ENCODE peak calls at places on chromosomes 1 and 21, in four cellular contexts. G is GM23248, P is stomach, W is fibroblast of lung. H is an unnamed sample.

GRCh38 chr21:16536661-16537359 is 807.0 kb downstream of the USP25 start:
- DNase-seq in G (no peak), P (no peak), W (peak), H (no peak)

GRCh38 chr1:27141266-27142003 is 13.5 kb downstream of the SLC9A1 start:
- DNase-seq in G (no peak), P (peak), W (no peak), H (no peak)

GRCh38 chr1:203361843-203362524 is 11.1 kb upstream of the FMOD start:
- DNase-seq in G (peak), P (no peak), W (peak), H (no peak)

GRCh38 chr1:236287757-236288619 is 6.2 kb upstream of the ERO1B start:
- DNase-seq in G (no peak), P (no peak), W (no peak), H (no peak)

GRCh38 chr1:12204140-12204539 is 25.7 kb upstream of the VPS13D start:
- DNase-seq in G (no peak), P (no peak), W (no peak), H (no peak)

GRCh38 chr1:12436817-12437599 is 181.0 kb downstream of the DHRS3 start:
- DNase-seq in G (peak), P (no peak), W (peak), H (no peak)

GRCh38 chr1:226034482-226034881 is 28.0 kb upstream of the H3-3A start:
- DNase-seq in G (peak), P (peak), W (peak), H (peak)

GRCh38 chr1:22957066-22957465 is 15.6 kb downstream of the LACTBL1 start:
- DNase-seq in G (no peak), P (no peak), W (no peak), H (no peak)

GRCh38 chr1:173714441-173714758 is 381 bp upstream of the KLHL20 start:
- DNase-seq in G (no peak), P (no peak), W (no peak), H (no peak)

GRCh38 chr1:28602536-28603439 is 10.7 kb downstream of the RAB42 start:
- DNase-seq in G (peak), P (peak), W (peak), H (peak)

GRCh38 chr1:216723274-216723780 is at the start of gene ESRRG:
- DNase-seq in G (no peak), P (peak), W (no peak), H (no peak)

GRCh38 chr1:227094249-227094966 is 154.3 kb downstream of the COQ8A start:
- DNase-seq in G (peak), P (peak), W (no peak), H (no peak)

GRCh38 chr1:67552336-67552759 is 122.1 kb upstream of the SERBP1 start:
- DNase-seq in G (no peak), P (peak), W (no peak), H (no peak)

GRCh38 chr1:9590945-9591668 is 2.4 kb downstream of the TMEM201 start:
- DNase-seq in G (no peak), P (no peak), W (no peak), H (no peak)

DNA sequence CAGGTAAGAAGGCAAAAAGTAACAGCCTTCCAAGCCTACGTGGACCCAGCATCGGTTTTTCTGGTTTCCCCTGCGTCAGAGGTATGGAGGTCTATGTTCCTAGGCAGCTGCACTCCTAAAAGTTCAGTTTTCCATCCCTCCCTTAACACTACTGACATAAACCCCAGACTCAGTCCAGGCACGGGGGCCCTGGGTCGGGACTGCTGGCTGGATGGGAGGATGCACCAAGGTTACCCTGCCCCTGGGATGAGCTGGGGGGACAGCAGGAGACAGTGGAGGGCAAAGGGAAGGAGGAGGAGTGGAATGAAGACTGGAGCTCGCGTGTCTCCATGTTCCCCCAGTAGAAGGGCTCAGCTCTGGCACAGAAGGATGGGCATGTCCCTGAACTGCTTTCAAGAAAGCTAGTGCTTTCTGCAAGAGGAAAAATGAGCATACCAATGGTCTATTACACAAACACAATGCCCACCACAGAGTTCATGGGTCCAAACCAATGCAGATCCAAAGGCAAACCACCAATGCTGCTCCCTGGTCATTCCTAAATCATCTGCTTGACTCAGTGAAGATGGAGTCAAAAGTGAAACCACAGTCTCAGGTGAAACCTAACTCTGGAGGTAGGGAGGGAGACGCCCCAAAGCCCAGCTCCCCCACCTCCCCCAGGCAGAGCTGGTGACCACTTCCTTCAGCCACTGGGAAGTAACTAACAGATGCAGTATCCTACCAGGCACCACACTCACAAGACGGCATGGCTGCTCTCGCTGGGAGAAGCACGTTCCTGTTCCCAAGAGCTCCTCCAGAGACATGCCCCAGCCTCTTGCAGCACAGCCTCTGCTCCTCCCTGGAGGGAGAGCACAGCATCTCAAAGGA is 54.9 kb downstream of the CD46 start:
- DNase-seq in G (no peak), P (no peak), W (peak), H (no peak)
- H3K27ac ChIP-seq in G (peak), P (peak), W (peak), H (peak)

DNA sequence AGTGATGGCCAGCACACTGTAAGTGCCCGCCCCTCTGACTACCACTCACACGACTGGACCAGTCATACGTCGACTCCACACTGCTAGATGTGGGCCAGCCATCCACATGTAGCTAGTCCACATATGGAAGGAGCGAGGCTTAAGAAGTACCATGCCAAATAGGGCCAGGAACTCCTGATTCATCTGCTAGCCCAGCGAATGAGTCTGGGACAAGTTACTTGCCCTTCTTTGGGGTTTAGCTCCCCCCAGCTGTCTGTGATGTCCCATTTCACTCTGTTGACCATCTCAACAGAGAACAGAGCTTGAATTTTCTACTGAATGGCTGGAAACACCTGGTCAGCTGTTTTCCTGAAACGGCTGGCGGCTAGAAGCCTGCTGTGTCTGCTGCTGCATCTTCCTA is 5.8 kb downstream of the CSRP1 start:
- DNase-seq in G (peak), P (no peak), W (peak), H (peak)
- H3K27ac ChIP-seq in G (peak), P (peak), W (peak), H (peak)

DNA sequence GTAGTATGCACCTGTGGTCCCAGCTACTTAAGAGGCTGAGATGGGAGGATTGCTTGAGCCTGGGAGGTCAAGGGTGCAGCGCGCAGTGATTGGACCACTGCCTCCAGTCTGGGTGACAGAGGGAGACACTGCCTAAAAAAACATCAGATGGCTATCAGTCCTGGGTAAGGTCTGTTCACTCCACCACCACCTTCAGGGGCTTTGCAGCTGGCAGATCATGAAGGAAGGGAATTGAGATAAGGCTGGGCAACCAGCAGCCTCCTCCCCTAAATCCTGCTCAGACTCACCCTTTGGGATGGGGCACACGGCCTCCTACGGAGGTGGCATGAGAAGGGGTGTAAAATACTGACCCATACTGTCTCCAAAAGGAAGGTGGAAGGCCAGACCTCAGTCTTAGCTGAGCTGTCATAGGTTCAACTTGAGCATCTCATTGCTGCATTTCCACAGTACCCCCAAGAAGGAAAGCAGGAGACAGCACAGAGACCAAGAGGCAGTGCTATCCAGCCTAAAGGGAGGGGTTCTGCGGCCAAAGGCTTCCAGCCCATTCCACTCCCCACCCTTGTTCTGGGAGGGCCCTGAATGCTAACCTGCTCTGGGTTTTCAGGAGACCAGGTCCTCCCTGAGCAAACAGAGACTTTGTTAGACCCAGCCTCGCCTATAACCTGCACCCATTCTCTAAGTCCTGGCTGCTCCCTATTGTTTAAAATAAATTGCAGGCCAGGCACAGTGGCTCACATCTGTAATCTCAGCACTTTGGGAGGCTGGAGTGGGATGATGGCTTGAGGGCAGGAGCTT is 13.7 kb downstream of the SLC45A3 start:
- DNase-seq in G (no peak), P (peak), W (no peak), H (no peak)
- H3K27ac ChIP-seq in G (no peak), P (peak), W (no peak), H (no peak)

DNA sequence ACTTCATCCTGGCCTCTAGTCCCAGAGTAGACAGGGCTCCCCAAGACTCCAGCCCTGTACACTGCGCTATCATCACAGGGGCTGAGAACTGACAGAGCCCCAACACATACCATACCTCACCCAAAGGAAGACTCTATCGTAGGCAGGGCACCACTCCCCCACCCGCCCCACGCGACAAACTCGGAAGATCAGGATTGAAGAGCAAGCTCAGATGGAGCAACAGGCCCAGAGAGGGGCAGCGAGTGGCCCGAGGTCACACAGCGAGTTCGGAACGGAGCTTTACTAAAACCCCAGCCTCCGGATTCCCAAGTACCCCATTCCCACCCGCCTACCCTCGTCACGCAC is 15.7 kb downstream of the INPP5B start:
- DNase-seq in G (peak), P (no peak), W (no peak), H (no peak)
- H3K27ac ChIP-seq in G (no peak), P (peak), W (peak), H (no peak)

DNA sequence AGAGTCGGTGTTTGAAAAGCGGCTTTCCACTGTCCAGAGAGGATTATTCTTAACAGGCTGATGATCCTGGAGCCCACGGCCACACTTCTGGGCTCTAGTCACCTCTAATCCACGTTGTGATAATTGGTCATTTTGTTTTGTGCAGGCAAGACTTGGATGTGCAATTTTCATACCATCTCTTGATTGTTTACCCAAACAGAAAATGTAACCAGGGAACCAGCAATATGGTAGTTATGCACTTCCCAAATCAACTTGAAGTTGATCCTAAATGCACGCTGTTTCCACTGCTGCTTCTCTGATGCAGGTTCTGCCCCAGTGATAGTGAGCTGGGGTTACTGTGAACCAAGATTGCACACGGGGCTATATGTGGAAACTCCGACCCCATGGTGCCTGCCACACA is 14.8 kb upstream of the KCNJ15 start:
- DNase-seq in G (peak), P (no peak), W (no peak), H (no peak)
- H3K27ac ChIP-seq in G (peak), P (no peak), W (no peak), H (no peak)

GRCh38 chr1:25555753-25556092 is 12.3 kb downstream of the LDLRAP1 start:
- DNase-seq in G (no peak), P (no peak), W (no peak), H (no peak)
- H3K27ac ChIP-seq in G (no peak), P (no peak), W (no peak), H (no peak)

DNA sequence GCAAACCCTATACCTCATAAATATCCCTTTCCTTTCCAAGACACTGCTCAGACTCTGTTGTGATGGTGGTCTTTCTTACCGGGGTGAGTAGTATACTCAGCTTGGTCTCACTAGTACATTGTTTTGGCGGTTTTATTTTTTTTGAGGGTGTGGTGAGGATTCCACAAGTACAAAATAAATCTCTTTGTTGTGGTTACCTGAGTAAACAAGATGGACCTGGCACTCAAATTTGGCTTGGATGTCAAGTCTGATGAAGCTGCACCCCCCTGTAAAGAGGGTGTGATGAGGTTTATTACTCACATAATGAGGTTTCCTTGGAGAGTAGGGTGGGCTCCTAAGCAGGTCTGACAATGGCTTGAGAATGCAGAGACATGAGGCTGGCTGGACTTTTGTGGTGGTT is 68.2 kb upstream of the KCNJ6 start:
- DNase-seq in G (no peak), P (no peak), W (no peak), H (no peak)
- H3K27ac ChIP-seq in G (no peak), P (no peak), W (no peak), H (no peak)

DNA sequence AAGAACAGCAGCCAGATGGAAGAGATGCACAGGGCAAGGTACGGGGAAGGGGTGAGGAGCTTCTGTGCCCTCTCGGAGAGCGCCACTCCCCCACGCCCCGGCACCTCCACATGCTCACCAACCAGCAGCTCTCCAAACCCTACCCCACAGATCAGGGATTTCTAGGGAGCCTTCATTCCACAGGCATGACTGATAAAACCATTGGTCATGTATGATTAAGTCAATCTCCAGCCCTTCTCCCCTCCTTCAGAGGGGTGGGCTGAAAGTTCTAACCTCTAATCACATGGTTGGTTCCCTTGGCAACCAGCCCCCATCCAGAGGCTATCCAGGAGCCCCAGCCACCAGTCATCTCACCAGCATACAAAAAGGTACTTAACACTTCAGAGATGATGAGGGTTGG is 144.7 kb downstream of the TGFBR3 start:
- DNase-seq in G (peak), P (no peak), W (no peak), H (no peak)
- H3K27ac ChIP-seq in G (no peak), P (no peak), W (no peak), H (no peak)

H was measured in AG04450.